ENCODE peak calls at places on chromosomes 7 and 10, in ten cellular contexts. One of them, this sample, is unnamed. For H3K4me1, the result is how much of the 10 kb centered on the place peaks cover.

GRCh38 chr10:121662945-121663917 is 65.0 kb upstream of the FGFR2 start:
- DNase-seq in neural progenitor cell: peak
- DNase-seq in mammary epithelial cell: peak
- DNase-seq in mesendoderm: peak
- DNase-seq in H1: peak
- DNase-seq in body of pancreas: no peak
- DNase-seq in OCI-LY7: peak
- DNase-seq in IMR-90: no peak
- DNase-seq in heart right ventricle: no peak
- DNase-seq in lung: no peak
- DNase-seq in this sample: peak

GRCh38 chr7:133053321-133053891 is 28.5 kb downstream of the CHCHD3 start:
- DNase-seq in neural progenitor cell: no peak
- DNase-seq in mesendoderm: no peak
- DNase-seq in body of pancreas: no peak
- DNase-seq in OCI-LY7: no peak
- DNase-seq in H1: no peak
- DNase-seq in mammary epithelial cell: peak
- DNase-seq in IMR-90: peak
- DNase-seq in lung: no peak
- DNase-seq in heart right ventricle: no peak
- DNase-seq in this sample: no peak

GRCh38 chr10:75512534-75512933 is 81.1 kb downstream of the LRMDA start:
- DNase-seq in neural progenitor cell: no peak
- DNase-seq in OCI-LY7: no peak
- DNase-seq in mesendoderm: peak
- DNase-seq in lung: peak
- DNase-seq in heart right ventricle: peak
- DNase-seq in IMR-90: no peak
- DNase-seq in mammary epithelial cell: peak
- DNase-seq in H1: no peak
- DNase-seq in body of pancreas: peak
- DNase-seq in this sample: no peak

GRCh38 chr10:28930520-28931495 is 253.5 kb downstream of the BAMBI start:
- DNase-seq in IMR-90: no peak
- DNase-seq in H1: no peak
- DNase-seq in OCI-LY7: no peak
- DNase-seq in neural progenitor cell: no peak
- DNase-seq in mesendoderm: no peak
- DNase-seq in mammary epithelial cell: no peak
- DNase-seq in body of pancreas: no peak
- DNase-seq in heart right ventricle: no peak
- DNase-seq in lung: peak
- DNase-seq in this sample: no peak

GRCh38 chr7:99395616-99396327 is 12.6 kb downstream of the PDAP1 start:
- DNase-seq in lung: no peak
- DNase-seq in IMR-90: no peak
- DNase-seq in H1: no peak
- DNase-seq in body of pancreas: no peak
- DNase-seq in neural progenitor cell: no peak
- DNase-seq in heart right ventricle: no peak
- DNase-seq in mammary epithelial cell: no peak
- DNase-seq in OCI-LY7: no peak
- DNase-seq in mesendoderm: peak
- DNase-seq in this sample: no peak

GRCh38 chr10:121900443-121901174 is 27.2 kb downstream of the ATE1 start:
- DNase-seq in H1: no peak
- DNase-seq in body of pancreas: peak
- DNase-seq in lung: no peak
- DNase-seq in heart right ventricle: no peak
- DNase-seq in neural progenitor cell: peak
- DNase-seq in mammary epithelial cell: peak
- DNase-seq in mesendoderm: peak
- DNase-seq in IMR-90: peak
- DNase-seq in OCI-LY7: peak
- DNase-seq in this sample: peak

GRCh38 chr10:17062493-17063487 is 66.8 kb downstream of the CUBN start:
- DNase-seq in mammary epithelial cell: peak
- DNase-seq in OCI-LY7: no peak
- DNase-seq in body of pancreas: peak
- DNase-seq in IMR-90: peak
- DNase-seq in heart right ventricle: peak
- DNase-seq in lung: no peak
- DNase-seq in H1: peak
- DNase-seq in neural progenitor cell: peak
- DNase-seq in mesendoderm: peak
- DNase-seq in this sample: no peak

GRCh38 chr10:628386-629045 is 61.0 kb downstream of the DIP2C start:
- DNase-seq in IMR-90: no peak
- DNase-seq in lung: no peak
- DNase-seq in heart right ventricle: no peak
- DNase-seq in body of pancreas: no peak
- DNase-seq in mesendoderm: no peak
- DNase-seq in OCI-LY7: no peak
- DNase-seq in H1: no peak
- DNase-seq in neural progenitor cell: no peak
- DNase-seq in mammary epithelial cell: no peak
- DNase-seq in this sample: no peak

GRCh38 chr7:41438919-41439882 is 263.7 kb downstream of the INHBA start:
- DNase-seq in heart right ventricle: no peak
- DNase-seq in neural progenitor cell: no peak
- DNase-seq in lung: no peak
- DNase-seq in mesendoderm: peak
- DNase-seq in IMR-90: no peak
- DNase-seq in OCI-LY7: no peak
- DNase-seq in H1: no peak
- DNase-seq in body of pancreas: no peak
- DNase-seq in mammary epithelial cell: no peak
- DNase-seq in this sample: no peak

GRCh38 chr10:31642296-31642695 is 286.3 kb downstream of the ARHGAP12 start:
- DNase-seq in body of pancreas: no peak
- DNase-seq in neural progenitor cell: no peak
- DNase-seq in IMR-90: no peak
- DNase-seq in heart right ventricle: no peak
- DNase-seq in mammary epithelial cell: no peak
- DNase-seq in OCI-LY7: no peak
- DNase-seq in H1: no peak
- DNase-seq in lung: no peak
- DNase-seq in mesendoderm: peak
- DNase-seq in this sample: no peak

GRCh38 chr7:157429680-157430224 is 92.9 kb downstream of the DNAJB6 start:
- DNase-seq in H1: no peak
- DNase-seq in body of pancreas: no peak
- DNase-seq in heart right ventricle: no peak
- DNase-seq in neural progenitor cell: no peak
- DNase-seq in IMR-90: no peak
- DNase-seq in lung: no peak
- DNase-seq in mesendoderm: no peak
- DNase-seq in mammary epithelial cell: no peak
- DNase-seq in OCI-LY7: no peak
- DNase-seq in this sample: no peak

GRCh38 chr10:99945286-99945685 is 64.5 kb downstream of the DNMBP start:
- DNase-seq in lung: peak
- DNase-seq in body of pancreas: peak
- DNase-seq in mesendoderm: no peak
- DNase-seq in neural progenitor cell: no peak
- DNase-seq in OCI-LY7: no peak
- DNase-seq in IMR-90: peak
- DNase-seq in H1: no peak
- DNase-seq in heart right ventricle: no peak
- DNase-seq in mammary epithelial cell: peak
- DNase-seq in this sample: no peak

GRCh38 chr10:127194598-127194997 is 1.8 kb downstream of the INSYN2A start:
- DNase-seq in body of pancreas: no peak
- DNase-seq in neural progenitor cell: no peak
- DNase-seq in lung: no peak
- DNase-seq in IMR-90: no peak
- DNase-seq in OCI-LY7: no peak
- DNase-seq in H1: no peak
- DNase-seq in mammary epithelial cell: no peak
- DNase-seq in mesendoderm: no peak
- DNase-seq in heart right ventricle: no peak
- DNase-seq in this sample: no peak

GRCh38 chr7:124791876-124792446 is 26.4 kb upstream of the GPR37 start:
- DNase-seq in neural progenitor cell: no peak
- DNase-seq in lung: no peak
- DNase-seq in OCI-LY7: no peak
- DNase-seq in mesendoderm: peak
- DNase-seq in H1: no peak
- DNase-seq in mammary epithelial cell: no peak
- DNase-seq in body of pancreas: no peak
- DNase-seq in heart right ventricle: no peak
- DNase-seq in IMR-90: peak
- DNase-seq in this sample: no peak

GRCh38 chr10:6164271-6165095 is 38.2 kb upstream of the PFKFB3 start:
- DNase-seq in heart right ventricle: no peak
- DNase-seq in H1: no peak
- DNase-seq in mammary epithelial cell: no peak
- DNase-seq in mesendoderm: peak
- DNase-seq in IMR-90: no peak
- DNase-seq in body of pancreas: no peak
- DNase-seq in OCI-LY7: peak
- DNase-seq in lung: no peak
- DNase-seq in neural progenitor cell: no peak
- DNase-seq in this sample: no peak

GRCh38 chr10:6170638-6171037 is 32.1 kb upstream of the PFKFB3 start:
- DNase-seq in body of pancreas: peak
- DNase-seq in heart right ventricle: no peak
- DNase-seq in OCI-LY7: no peak
- DNase-seq in IMR-90: no peak
- DNase-seq in neural progenitor cell: no peak
- DNase-seq in lung: no peak
- DNase-seq in H1: no peak
- DNase-seq in mammary epithelial cell: no peak
- DNase-seq in mesendoderm: no peak
- DNase-seq in this sample: no peak

GRCh38 chr10:6171891-6172354 is 30.8 kb upstream of the PFKFB3 start:
- DNase-seq in mesendoderm: no peak
- DNase-seq in body of pancreas: peak
- DNase-seq in lung: peak
- DNase-seq in heart right ventricle: peak
- DNase-seq in IMR-90: peak
- DNase-seq in OCI-LY7: no peak
- DNase-seq in neural progenitor cell: no peak
- DNase-seq in H1: no peak
- DNase-seq in mammary epithelial cell: no peak
- DNase-seq in this sample: no peak

GRCh38 chr10:6165221-6165725 is 37.5 kb upstream of the PFKFB3 start:
- DNase-seq in mammary epithelial cell: no peak
- DNase-seq in mesendoderm: no peak
- DNase-seq in heart right ventricle: no peak
- DNase-seq in OCI-LY7: no peak
- DNase-seq in IMR-90: no peak
- DNase-seq in neural progenitor cell: no peak
- DNase-seq in H1: no peak
- DNase-seq in body of pancreas: no peak
- DNase-seq in lung: no peak
- DNase-seq in this sample: no peak

GRCh38 chr10:6168059-6168458 is 34.7 kb upstream of the PFKFB3 start:
- DNase-seq in lung: no peak
- DNase-seq in mammary epithelial cell: no peak
- DNase-seq in body of pancreas: no peak
- DNase-seq in heart right ventricle: no peak
- DNase-seq in mesendoderm: no peak
- DNase-seq in neural progenitor cell: no peak
- DNase-seq in IMR-90: no peak
- DNase-seq in OCI-LY7: no peak
- DNase-seq in H1: no peak
- DNase-seq in this sample: no peak
- H3K4me1 ChIP-seq in lung: under half
- H3K4me1 ChIP-seq in mammary epithelial cell: under half
- H3K4me1 ChIP-seq in body of pancreas: under half
- H3K4me1 ChIP-seq in heart right ventricle: under half
- H3K4me1 ChIP-seq in mesendoderm: under half
- H3K4me1 ChIP-seq in neural progenitor cell: under half
- H3K4me1 ChIP-seq in IMR-90: under half
- H3K4me1 ChIP-seq in OCI-LY7: under half
- H3K4me1 ChIP-seq in H1: under half
- H3K4me1 ChIP-seq in this sample: under half

GRCh38 chr10:70169011-70169410 is 1.3 kb downstream of the SAR1A start:
- DNase-seq in neural progenitor cell: no peak
- DNase-seq in mesendoderm: no peak
- DNase-seq in mammary epithelial cell: no peak
- DNase-seq in IMR-90: no peak
- DNase-seq in body of pancreas: no peak
- DNase-seq in heart right ventricle: no peak
- DNase-seq in H1: no peak
- DNase-seq in lung: no peak
- DNase-seq in OCI-LY7: no peak
- DNase-seq in this sample: no peak
- H3K4me1 ChIP-seq in neural progenitor cell: under half
- H3K4me1 ChIP-seq in mesendoderm: under half
- H3K4me1 ChIP-seq in mammary epithelial cell: under half
- H3K4me1 ChIP-seq in IMR-90: under half
- H3K4me1 ChIP-seq in body of pancreas: under half
- H3K4me1 ChIP-seq in heart right ventricle: under half
- H3K4me1 ChIP-seq in H1: under half
- H3K4me1 ChIP-seq in lung: under half
- H3K4me1 ChIP-seq in OCI-LY7: under half
- H3K4me1 ChIP-seq in this sample: under half

DNA sequence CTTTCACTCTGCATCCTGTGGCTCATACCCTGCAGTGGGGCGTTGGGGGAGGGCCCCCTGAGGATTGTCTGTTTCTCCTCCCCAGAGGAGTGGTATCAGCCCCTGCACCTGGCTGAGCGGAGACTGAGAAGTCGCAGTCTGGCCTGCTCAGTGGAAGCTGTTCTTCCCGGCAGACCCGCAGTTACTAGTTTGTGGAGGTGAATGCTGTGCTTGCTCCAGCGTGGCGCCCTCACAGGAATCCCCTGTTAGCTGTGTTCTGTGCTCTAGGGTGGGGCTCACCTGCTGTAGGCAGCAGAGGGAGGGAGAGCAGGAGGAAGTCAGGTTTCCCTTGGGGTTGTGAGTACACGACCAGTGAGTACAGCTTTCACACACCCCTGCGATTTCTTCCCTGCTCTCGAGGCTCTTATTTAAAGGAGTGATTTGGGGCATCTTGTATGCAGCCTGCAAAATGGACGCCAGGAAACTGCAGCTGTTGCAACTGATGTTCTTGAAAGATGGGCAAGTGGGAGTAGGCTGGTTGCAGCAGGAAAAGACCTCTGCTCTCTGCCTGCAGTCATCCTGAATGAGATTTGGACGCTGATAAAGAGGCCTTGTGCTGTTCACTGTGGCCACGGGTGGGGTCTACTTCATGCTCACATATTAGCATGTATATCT is 66.4 kb downstream of the HK1 start:
- DNase-seq in mesendoderm: no peak
- DNase-seq in heart right ventricle: no peak
- DNase-seq in mammary epithelial cell: no peak
- DNase-seq in OCI-LY7: peak
- DNase-seq in body of pancreas: no peak
- DNase-seq in H1: no peak
- DNase-seq in IMR-90: no peak
- DNase-seq in lung: no peak
- DNase-seq in neural progenitor cell: no peak
- DNase-seq in this sample: no peak
- H3K4me1 ChIP-seq in mesendoderm: under half
- H3K4me1 ChIP-seq in heart right ventricle: half or more
- H3K4me1 ChIP-seq in mammary epithelial cell: under half
- H3K4me1 ChIP-seq in OCI-LY7: half or more
- H3K4me1 ChIP-seq in body of pancreas: under half
- H3K4me1 ChIP-seq in H1: under half
- H3K4me1 ChIP-seq in IMR-90: under half
- H3K4me1 ChIP-seq in lung: under half
- H3K4me1 ChIP-seq in neural progenitor cell: under half
- H3K4me1 ChIP-seq in this sample: under half

GRCh38 chr10:132632091-132632561 is 94.5 kb downstream of the INPP5A start:
- DNase-seq in lung: no peak
- DNase-seq in OCI-LY7: no peak
- DNase-seq in mesendoderm: no peak
- DNase-seq in body of pancreas: peak
- DNase-seq in mammary epithelial cell: no peak
- DNase-seq in H1: no peak
- DNase-seq in neural progenitor cell: no peak
- DNase-seq in IMR-90: no peak
- DNase-seq in heart right ventricle: peak
- DNase-seq in this sample: no peak
- H3K4me1 ChIP-seq in lung: under half
- H3K4me1 ChIP-seq in OCI-LY7: under half
- H3K4me1 ChIP-seq in mesendoderm: under half
- H3K4me1 ChIP-seq in body of pancreas: under half
- H3K4me1 ChIP-seq in mammary epithelial cell: under half
- H3K4me1 ChIP-seq in H1: under half
- H3K4me1 ChIP-seq in neural progenitor cell: under half
- H3K4me1 ChIP-seq in IMR-90: under half
- H3K4me1 ChIP-seq in heart right ventricle: half or more
- H3K4me1 ChIP-seq in this sample: under half